ENCODE peak calls at places on chromosome 11, in four cellular contexts. J is K562, N is HEK293T, X is HepG2. Z is an unnamed sample.
A peak's percentile ranks its signal among the peaks of the same experiment; 100 is the strongest.

GRCh38 chr11:69058501-69059270 is 10.0 kb downstream of the TPCN2 start:
- DNase-seq in N (no peak), J (no peak), X (no peak), Z (no peak)

GRCh38 chr11:65920035-65920802 is 993 bp downstream of the DRAP1 start:
- DNase-seq in J (no peak), X (no peak), N (no peak), Z (no peak)

GRCh38 chr11:72224587-72225410 is at the start of gene INPPL1:
- DNase-seq in N (peak; percentile 38), J (peak; percentile 62), X (no peak), Z (no peak)

GRCh38 chr11:122394326-122394725 is 261.2 kb upstream of the UBASH3B start:
- DNase-seq in N (no peak), J (no peak), X (no peak), Z (no peak)

GRCh38 chr11:132784441-132784840 is 747.9 kb downstream of the OPCML start:
- DNase-seq in J (no peak), X (no peak), N (no peak), Z (no peak)

GRCh38 chr11:67680701-67681472 is 6.5 kb upstream of the ALDH3B2 start:
- DNase-seq in X (no peak), N (no peak), J (no peak), Z (no peak)

GRCh38 chr11:82174610-82175009 is 559.1 kb downstream of the FAM181B start:
- DNase-seq in X (peak; percentile 4), N (peak; percentile 18), J (no peak), Z (no peak)

GRCh38 chr11:81373986-81374385 is 1359.7 kb downstream of the FAM181B start:
- DNase-seq in X (no peak), J (no peak), N (no peak), Z (no peak)

GRCh38 chr11:7251836-7252682 is at the start of gene SYT9:
- DNase-seq in J (peak; percentile 16), N (peak; percentile 64), X (no peak), Z (no peak)

GRCh38 chr11:29334781-29335140 is 682.1 kb downstream of the KCNA4 start:
- DNase-seq in J (no peak), N (no peak), X (no peak), Z (no peak)

GRCh38 chr11:58490827-58491226 is 17.1 kb downstream of the OR5B21 start:
- DNase-seq in J (no peak), X (no peak), N (no peak), Z (no peak)

GRCh38 chr11:65013130-65013691 is 749 bp upstream of the ARL2 start:
- DNase-seq in X (peak; percentile 75), J (peak; percentile 92), N (peak; percentile 89), Z (no peak)

GRCh38 chr11:122679441-122679840 is 23.9 kb downstream of the UBASH3B start:
- DNase-seq in J (no peak), N (no peak), X (no peak), Z (no peak)

GRCh38 chr11:105911454-105911853 is 110.6 kb downstream of the MSANTD4 start:
- DNase-seq in X (no peak), N (no peak), J (no peak), Z (no peak)

GRCh38 chr11:121248496-121248895 is 44.1 kb upstream of the SC5D start:
- DNase-seq in J (no peak), N (no peak), X (no peak), Z (no peak)

GRCh38 chr11:12112150-12112520 is 1.7 kb downstream of the MICAL2 start:
- DNase-seq in X (no peak), N (no peak), J (no peak), Z (no peak)

GRCh38 chr11:126857860-126858808 is 142.4 kb downstream of the KIRREL3 start:
- DNase-seq in N (no peak), X (no peak), J (no peak), Z (no peak)

GRCh38 chr11:3684787-3685186 is 13.6 kb upstream of the CHRNA10 start:
- DNase-seq in J (no peak), X (no peak), N (no peak), Z (no peak)

GRCh38 chr11:45964911-45965389 is 42.5 kb downstream of the LARGE2 start:
- DNase-seq in J (peak; percentile 77), X (peak; percentile 54), N (peak; percentile 82), Z (peak; percentile 38)

GRCh38 chr11:19698493-19699292 is 13.9 kb upstream of the NAV2 start:
- DNase-seq in J (no peak), X (no peak), N (no peak), Z (no peak)

GRCh38 chr11:73047773-73048371 is 94.2 kb downstream of the FCHSD2 start:
- DNase-seq in J (no peak), N (no peak), X (no peak), Z (peak; percentile 88)

GRCh38 chr11:91261513-91261912 is 963.1 kb upstream of the FAT3 start:
- DNase-seq in J (no peak), N (no peak), X (no peak), Z (no peak)

GRCh38 chr11:120462825-120463224 is 48.7 kb upstream of the GRIK4 start:
- DNase-seq in J (no peak), N (no peak), X (no peak), Z (no peak)

GRCh38 chr11:17550455-17551346 is 3.6 kb downstream of the OTOG start:
- DNase-seq in N (no peak), X (no peak), J (no peak), Z (no peak)

GRCh38 chr11:134480129-134480652 is 68.1 kb upstream of the B3GAT1 start:
- DNase-seq in X (no peak), N (no peak), J (no peak), Z (no peak)

GRCh38 chr11:112381578-112381977 is 120.9 kb upstream of the PLET1 start:
- DNase-seq in X (no peak), J (no peak), N (no peak), Z (no peak)

GRCh38 chr11:130592056-130592455 is 143.6 kb downstream of the ADAMTS15 start:
- DNase-seq in N (no peak), X (no peak), J (no peak), Z (no peak)

GRCh38 chr11:46456269-46456668 is 64.7 kb upstream of the CHRM4 start:
- DNase-seq in J (no peak), X (no peak), N (no peak), Z (no peak)

GRCh38 chr11:95514386-95515145 is 275.0 kb downstream of the FAM76B start:
- DNase-seq in X (no peak), J (no peak), N (no peak), Z (no peak)

GRCh38 chr11:128544625-128545024 is 42.7 kb downstream of the ETS1 start:
- DNase-seq in N (no peak), X (no peak), J (no peak), Z (no peak)

GRCh38 chr11:66438504-66439466 is at the start of gene MRPL11:
- DNase-seq in X (peak; percentile 92), N (peak; percentile 94), J (peak; percentile 93), Z (peak; percentile 95)

GRCh38 chr11:44626645-44627044 is 61.2 kb downstream of the CD82 start:
- DNase-seq in X (no peak), N (no peak), J (no peak), Z (no peak)

GRCh38 chr11:32072872-32073661 is 17.8 kb upstream of the RCN1 start:
- DNase-seq in X (no peak), J (no peak), N (no peak), Z (no peak)

GRCh38 chr11:2133481-2134021 is 5.6 kb downstream of the IGF2 start:
- DNase-seq in N (no peak), X (no peak), J (no peak), Z (no peak)

GRCh38 chr11:128686045-128686741 is 7.7 kb upstream of the FLI1 start:
- DNase-seq in X (no peak), N (no peak), J (no peak), Z (no peak)

GRCh38 chr11:69964247-69964643 is 113.9 kb upstream of the ANO1 start:
- DNase-seq in N (no peak), J (no peak), X (no peak), Z (no peak)

GRCh38 chr11:109940816-109941215 is 152.4 kb upstream of the ZC3H12C start:
- DNase-seq in N (no peak), X (no peak), J (peak; percentile 23), Z (no peak)

GRCh38 chr11:109945626-109946321 is 147.4 kb upstream of the ZC3H12C start:
- DNase-seq in X (no peak), J (no peak), N (no peak), Z (no peak)

DNA sequence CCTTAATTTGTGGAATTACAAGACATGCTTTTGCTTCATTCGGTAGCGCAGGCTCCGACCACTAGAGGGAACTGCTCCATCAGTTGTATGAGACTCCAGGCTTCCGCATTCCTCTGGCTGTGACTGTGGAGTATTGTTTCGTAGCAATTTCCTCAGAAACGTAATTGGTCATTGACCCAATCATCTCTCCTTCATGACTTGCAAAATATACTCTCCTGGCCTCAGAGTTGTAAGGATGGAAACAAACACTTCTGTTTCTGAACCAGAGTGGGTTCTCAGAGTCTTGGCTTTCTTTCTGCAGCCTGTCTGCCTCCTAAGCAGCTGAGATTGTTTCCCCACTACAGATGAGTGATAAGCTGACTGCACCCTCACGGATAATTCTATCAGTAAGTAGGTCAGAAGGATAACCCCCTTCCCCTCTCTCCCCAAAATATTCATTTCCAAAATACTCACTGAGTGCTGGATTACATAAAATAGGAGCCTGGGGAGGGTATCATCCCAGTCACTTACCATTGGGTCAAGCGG is 146.8 kb upstream of the ZC3H12C start:
- DNase-seq in N (peak; percentile 75), J (peak; percentile 59), X (peak; percentile 78), Z (peak; percentile 92)
- TF ChIP-seq TARDBP in N (no peak), J (no peak), X (no peak), Z (no peak)

GRCh38 chr11:100692290-100692689 is 5.2 kb downstream of the ARHGAP42 start:
- DNase-seq in X (no peak), J (no peak), N (no peak), Z (no peak)

GRCh38 chr11:100691886-100692285 is 4.8 kb downstream of the ARHGAP42 start:
- DNase-seq in N (no peak), J (no peak), X (no peak), Z (no peak)

DNA sequence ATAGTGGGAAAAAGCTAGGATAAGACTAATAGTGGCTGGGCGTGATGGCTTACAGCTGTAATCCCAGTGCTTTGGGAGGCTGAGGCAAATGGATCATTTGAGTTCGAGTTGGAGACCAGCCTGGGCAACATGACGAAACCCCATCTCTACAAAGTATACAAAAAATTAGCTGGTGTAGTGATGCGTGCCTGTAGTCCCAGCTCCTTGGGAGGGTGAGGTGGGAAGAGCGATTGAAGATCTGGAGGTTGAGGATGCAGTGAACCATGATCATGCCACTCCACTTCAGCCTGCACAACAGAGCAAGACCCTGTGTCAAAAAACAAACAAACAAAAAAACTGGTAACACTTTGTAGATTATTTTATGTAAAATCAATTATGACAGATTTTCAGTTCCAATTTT is 8.8 kb downstream of the ARHGAP42 start:
- DNase-seq in X (no peak), J (no peak), N (no peak), Z (no peak)
- TF ChIP-seq TARDBP in X (no peak), J (no peak), N (no peak), Z (no peak)

DNA sequence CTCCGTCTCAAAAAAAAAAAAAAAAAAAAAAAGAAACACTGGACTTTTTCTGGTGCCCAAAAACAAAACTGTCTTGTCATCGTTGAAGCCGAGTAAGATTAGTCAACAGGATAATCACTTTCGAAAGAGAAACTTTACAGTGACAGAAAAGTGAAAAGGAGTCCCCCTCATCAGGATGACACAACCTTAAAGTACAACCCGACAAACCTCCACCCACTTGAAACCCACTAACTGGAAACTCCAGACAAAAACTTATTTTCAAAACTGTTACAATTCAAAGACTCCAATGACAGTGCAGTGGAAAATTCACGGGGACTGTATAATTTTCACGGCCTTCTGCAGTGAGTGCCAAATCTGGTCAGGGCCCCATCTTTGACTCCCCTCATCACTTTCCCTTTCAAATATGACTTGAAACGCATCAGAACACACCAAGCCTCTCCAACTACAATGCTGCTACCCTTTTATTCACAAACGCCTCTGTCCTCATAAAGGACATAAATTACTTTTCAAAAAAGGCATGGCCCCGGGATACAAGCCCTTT is 1.2 kb downstream of the DENND5A start:
- DNase-seq in J (no peak), N (no peak), X (peak; percentile 43), Z (peak; percentile 82)
- TF ChIP-seq TARDBP in J (no peak), N (no peak), X (no peak), Z (no peak)

GRCh38 chr11:36463781-36464180 is 46.3 kb downstream of the TRAF6 start:
- DNase-seq in J (no peak), X (no peak), N (no peak), Z (no peak)
- TF ChIP-seq TARDBP in J (no peak), X (no peak), N (no peak), Z (no peak)